ENCODE peak calls at places on chromosomes 16 and 17, in seven cellular contexts. F, G, U, V, R, Y and O are unnamed samples.
A peak's percentile ranks its signal among the peaks of the same experiment; 100 is the strongest.

GRCh38 chr17:78497115-78497540 is 80.1 kb downstream of the DNAH17 start:
- DNase-seq in F (peak; percentile 43), G (peak; percentile 44), U (peak; percentile 84), V (peak; percentile 86), R (peak; percentile 76), Y (peak; percentile 88), O (peak; percentile 75)

GRCh38 chr17:1829189-1829578 is 518 bp downstream of the SMYD4 start:
- DNase-seq in F (no peak), G (no peak), U (peak; percentile 10), V (peak; percentile 59), R (no peak), Y (no peak), O (peak; percentile 18)

GRCh38 chr17:64130559-64131001 is 636 bp upstream of the ERN1 start:
- DNase-seq in F (no peak), G (peak; percentile 60), U (no peak), V (peak; percentile 66), R (peak; percentile 79), Y (peak; percentile 83), O (peak; percentile 36)

GRCh38 chr16:4212207-4212933 is 29.5 kb downstream of the SRL start:
- DNase-seq in F (no peak), G (no peak), U (no peak), V (no peak), R (no peak), Y (peak; percentile 85), O (peak; percentile 13)

GRCh38 chr16:1154291-1154886 is 1.5 kb downstream of the CACNA1H start:
- DNase-seq in F (no peak), G (no peak), U (no peak), V (no peak), R (no peak), Y (no peak), O (no peak)

GRCh38 chr16:76386784-76387183 is 109.6 kb downstream of the CNTNAP4 start:
- DNase-seq in F (no peak), G (no peak), U (no peak), V (no peak), R (no peak), Y (no peak), O (no peak)

GRCh38 chr17:56798916-56799315 is 34.8 kb downstream of the C17orf67 start:
- DNase-seq in F (no peak), G (no peak), U (no peak), V (peak; percentile 17), R (peak; percentile 25), Y (no peak), O (no peak)

GRCh38 chr17:78106211-78106610 is 22.3 kb downstream of the TMC6 start:
- DNase-seq in F (no peak), G (no peak), U (no peak), V (no peak), R (no peak), Y (no peak), O (no peak)

GRCh38 chr17:77312786-77313599 is 172.2 kb downstream of the SEC14L1 start:
- DNase-seq in F (no peak), G (peak; percentile 49), U (no peak), V (peak; percentile 78), R (peak; percentile 86), Y (peak; percentile 94), O (no peak)

GRCh38 chr16:53881371-53881770 is 177.4 kb downstream of the FTO start:
- DNase-seq in F (no peak), G (no peak), U (no peak), V (peak; percentile 93), R (peak; percentile 94), Y (no peak), O (peak; percentile 76)

GRCh38 chr17:38797828-38798227 is 1.5 kb downstream of the PIP4K2B start:
- DNase-seq in F (no peak), G (no peak), U (no peak), V (peak; percentile 37), R (no peak), Y (no peak), O (no peak)

GRCh38 chr17:67461876-67462275 is 84.8 kb downstream of the PITPNC1 start:
- DNase-seq in F (no peak), G (no peak), U (no peak), V (no peak), R (no peak), Y (no peak), O (no peak)

GRCh38 chr17:36994438-36994837 is 45.7 kb downstream of the AATF start:
- DNase-seq in F (no peak), G (no peak), U (no peak), V (peak; percentile 65), R (peak; percentile 65), Y (no peak), O (peak; percentile 50)

GRCh38 chr17:30236807-30237206 is 1.3 kb upstream of the SLC6A4 start:
- DNase-seq in F (no peak), G (no peak), U (peak; percentile 81), V (peak; percentile 74), R (peak; percentile 25), Y (peak; percentile 89), O (peak; percentile 46)

GRCh38 chr16:88298882-88299745 is 83.6 kb upstream of the ZNF469 start:
- DNase-seq in F (no peak), G (no peak), U (no peak), V (peak; percentile 89), R (peak; percentile 60), Y (no peak), O (peak; percentile 47)

GRCh38 chr17:1491406-1492248 is 859 bp downstream of the MYO1C start:
- DNase-seq in F (peak; percentile 45), G (peak; percentile 37), U (peak; percentile 57), V (peak; percentile 84), R (peak; percentile 54), Y (peak; percentile 91), O (no peak)

GRCh38 chr17:35731932-35732805 is 730 bp downstream of the RASL10B start:
- DNase-seq in F (no peak), G (no peak), U (no peak), V (peak; percentile 26), R (no peak), Y (no peak), O (no peak)

GRCh38 chr16:12559714-12560113 is 244.0 kb downstream of the CPPED1 start:
- DNase-seq in F (no peak), G (no peak), U (no peak), V (peak; percentile 54), R (peak; percentile 69), Y (no peak), O (no peak)

GRCh38 chr16:2090819-2091721 is 43.3 kb downstream of the TSC2 start:
- DNase-seq in F (no peak), G (no peak), U (peak; percentile 82), V (peak; percentile 62), R (no peak), Y (no peak), O (no peak)

GRCh38 chr16:25014500-25015147 is 545 bp downstream of the ARHGAP17 start:
- DNase-seq in F (peak; percentile 11), G (no peak), U (peak; percentile 56), V (peak; percentile 75), R (peak; percentile 59), Y (peak; percentile 83), O (peak; percentile 60)

GRCh38 chr16:4390266-4391260 is 18.9 kb downstream of the VASN start:
- DNase-seq in F (no peak), G (no peak), U (no peak), V (no peak), R (no peak), Y (no peak), O (no peak)

GRCh38 chr16:56257260-56257659 is 66.0 kb downstream of the GNAO1 start:
- DNase-seq in F (no peak), G (no peak), U (no peak), V (no peak), R (no peak), Y (no peak), O (no peak)

GRCh38 chr17:28978016-28978415 is 26.7 kb upstream of the PHF12 start:
- DNase-seq in F (no peak), G (no peak), U (no peak), V (no peak), R (no peak), Y (no peak), O (no peak)

GRCh38 chr16:5916711-5917191 is 819.2 kb upstream of the EEF2KMT start:
- DNase-seq in F (no peak), G (no peak), U (peak; percentile 21), V (no peak), R (no peak), Y (no peak), O (no peak)

GRCh38 chr17:74119960-74120359 is 83.5 kb upstream of the RPL38 start:
- DNase-seq in F (no peak), G (no peak), U (no peak), V (no peak), R (no peak), Y (peak; percentile 62), O (no peak)

GRCh38 chr16:80372341-80372740 is 168.5 kb upstream of the DYNLRB2 start:
- DNase-seq in F (no peak), G (no peak), U (no peak), V (no peak), R (no peak), Y (no peak), O (no peak)